ENCODE peak calls at places on chromosome 14, in six cellular contexts. C is IMR-90, A is mesendoderm, Z is neuronal stem cell, E is H1, T is mesenchymal stem cell. S is an unnamed sample.

GRCh38 chr14:35051796-35052195 is 5.7 kb downstream of the FAM177A1 start:
- DNase-seq in C (peak; percentile 24), A (no peak), Z (no peak), E (no peak), T (peak; percentile 30), S (no peak)

GRCh38 chr14:70320294-70320693 is 39.2 kb downstream of the COX16 start:
- DNase-seq in C (no peak), A (no peak), Z (no peak), E (no peak), T (no peak), S (no peak)

GRCh38 chr14:57755018-57755521 is 110.8 kb downstream of the SLC35F4 start:
- DNase-seq in C (no peak), A (peak; percentile 45), Z (no peak), E (no peak), T (no peak), S (no peak)

GRCh38 chr14:42541535-42542001 is 934.9 kb downstream of the LRFN5 start:
- DNase-seq in C (peak; percentile 69), A (no peak), Z (no peak), E (no peak), T (peak; percentile 52), S (no peak)

GRCh38 chr14:100490252-100490651 is 97.0 kb downstream of the BEGAIN start:
- DNase-seq in C (no peak), A (no peak), Z (no peak), E (no peak), T (no peak), S (no peak)

GRCh38 chr14:103239751-103240150 is 94.3 kb upstream of the EIF5 start:
- DNase-seq in C (no peak), A (no peak), Z (no peak), E (no peak), T (no peak), S (no peak)

GRCh38 chr14:97056086-97056485 is 258.9 kb downstream of the VRK1 start:
- DNase-seq in C (no peak), A (no peak), Z (no peak), E (no peak), T (no peak), S (no peak)

GRCh38 chr14:45085004-45085403 is 1.1 kb downstream of the PRPF39 start:
- DNase-seq in C (peak; percentile 46), A (no peak), Z (no peak), E (no peak), T (peak; percentile 85), S (no peak)

GRCh38 chr14:105107781-105108515 is 42.7 kb upstream of the GPR132 start:
- DNase-seq in C (no peak), A (no peak), Z (no peak), E (no peak), T (no peak), S (no peak)

GRCh38 chr14:94365624-94366023 is 22.8 kb downstream of the SERPINA1 start:
- DNase-seq in C (no peak), A (no peak), Z (no peak), E (no peak), T (no peak), S (no peak)

GRCh38 chr14:96940009-96940408 is 142.8 kb downstream of the VRK1 start:
- DNase-seq in C (no peak), A (peak; percentile 22), Z (no peak), E (no peak), T (no peak), S (no peak)

GRCh38 chr14:74255281-74255680 is 16.0 kb downstream of the VSX2 start:
- DNase-seq in C (no peak), A (no peak), Z (no peak), E (no peak), T (no peak), S (no peak)

DNA sequence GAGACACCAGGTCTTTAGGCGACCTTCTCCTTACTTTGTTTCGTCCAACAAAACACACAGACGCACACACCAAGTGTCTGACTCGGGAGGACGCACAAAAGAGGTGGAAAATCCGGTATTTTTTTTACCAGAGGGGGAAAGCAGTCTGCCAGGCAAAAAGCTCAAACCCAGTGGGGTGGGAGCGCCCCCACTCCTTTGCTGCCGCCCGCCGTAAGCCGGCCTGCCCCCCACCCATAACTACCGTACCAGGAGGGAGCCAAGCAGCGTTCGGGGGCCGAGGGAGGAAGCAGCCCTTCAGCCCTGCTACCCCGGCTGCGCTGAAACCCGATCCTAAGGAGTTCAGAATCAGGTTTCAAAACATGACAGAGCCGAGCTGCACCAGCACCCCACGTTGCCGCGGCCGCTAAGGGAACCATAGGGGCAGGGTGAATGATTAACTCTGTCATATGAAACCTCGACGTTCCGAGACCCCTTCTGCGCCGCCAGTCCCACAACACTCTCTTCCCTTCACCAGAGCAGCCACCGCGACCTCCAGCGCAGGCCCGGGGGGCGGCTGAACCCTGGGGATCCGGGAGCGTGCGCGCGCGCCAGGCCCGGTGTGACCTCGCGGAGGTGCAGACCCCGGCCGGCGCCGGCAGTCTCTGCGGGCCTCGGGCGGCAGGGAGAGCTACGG is 1.9 kb downstream of the SIX4 start:
- DNase-seq in C (peak; percentile 79), A (peak; percentile 82), Z (peak; percentile 72), E (no peak), T (peak; percentile 73), S (peak; percentile 72)
- H3K4ac ChIP-seq in C (peak overlapping the region; percentile 78), A (no peak overlapping the region), Z (no peak overlapping the region), E (peak overlapping the region; percentile 74), T (no peak overlapping the region), S (no peak overlapping the region)

GRCh38 chr14:89988787-89989186 is 33.1 kb downstream of the TDP1 start:
- DNase-seq in C (no peak), A (no peak), Z (no peak), E (no peak), T (no peak), S (no peak)

GRCh38 chr14:89990218-89990617 is 34.5 kb downstream of the TDP1 start:
- DNase-seq in C (no peak), A (no peak), Z (no peak), E (no peak), T (no peak), S (no peak)

GRCh38 chr14:89986475-89986874 is 30.7 kb downstream of the TDP1 start:
- DNase-seq in C (no peak), A (no peak), Z (no peak), E (no peak), T (no peak), S (no peak)

GRCh38 chr14:89992273-89992672 is 36.5 kb downstream of the TDP1 start:
- DNase-seq in C (no peak), A (no peak), Z (no peak), E (no peak), T (no peak), S (no peak)

DNA sequence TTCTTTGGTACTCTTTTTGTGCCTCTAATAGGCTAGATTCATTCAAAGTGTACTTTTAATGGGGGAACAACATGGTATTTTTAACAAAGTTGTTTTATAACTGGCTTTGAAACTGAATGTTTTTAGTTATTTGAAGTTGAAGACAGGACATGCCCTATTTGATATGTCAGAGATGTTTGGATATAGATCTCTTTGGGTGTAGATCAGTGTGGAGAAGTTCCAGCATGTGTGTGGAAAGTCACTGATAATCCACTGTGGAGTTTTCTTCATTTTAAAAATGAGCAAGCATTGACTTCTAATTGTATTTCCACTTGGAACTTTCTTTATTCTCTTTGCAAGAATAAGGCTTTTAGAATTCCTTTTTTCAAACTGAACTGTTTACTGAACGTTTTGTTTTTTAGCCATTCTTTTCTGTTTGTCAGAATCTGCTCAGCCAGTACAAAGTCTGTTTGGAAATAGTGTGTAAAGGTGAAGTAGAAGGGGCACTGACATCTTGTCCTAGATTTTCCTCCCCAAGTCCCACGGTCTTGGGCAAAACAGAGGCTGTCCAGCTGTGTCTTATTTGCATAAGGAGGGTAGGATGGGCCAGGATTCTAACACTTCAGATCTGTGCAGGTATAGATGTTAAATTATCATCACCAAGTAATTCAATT is 35.0 kb downstream of the TDP1 start:
- DNase-seq in C (no peak), A (no peak), Z (no peak), E (no peak), T (no peak), S (no peak)
- H3K9ac ChIP-seq in C (no peak overlapping the region), A (no peak overlapping the region), Z (no peak overlapping the region), E (no peak overlapping the region), T (no peak overlapping the region), S (no peak overlapping the region)

DNA sequence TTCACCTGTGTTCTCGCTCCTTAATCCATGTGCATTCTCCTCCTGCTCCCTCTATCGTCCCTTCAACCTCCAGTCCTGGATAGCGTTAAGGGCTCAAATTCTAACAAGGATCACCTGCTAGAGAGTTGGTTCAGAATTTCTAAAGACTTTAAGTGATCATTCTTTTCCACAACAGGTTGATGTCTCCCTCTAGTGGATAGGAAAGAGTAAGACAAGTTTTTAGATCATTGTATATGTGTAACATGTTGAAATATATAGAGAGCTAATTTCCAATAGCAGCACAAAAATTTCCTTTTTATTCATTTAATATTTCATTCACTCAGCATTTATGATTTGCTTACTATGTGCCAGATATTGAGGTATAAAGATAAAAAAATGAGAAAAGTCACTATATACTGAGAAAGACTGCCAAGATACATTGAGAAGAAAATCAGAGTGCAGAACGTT is 9.3 kb upstream of the ESR2 start:
- DNase-seq in C (peak; percentile 68), A (peak; percentile 85), Z (peak; percentile 61), E (peak; percentile 36), T (peak; percentile 77), S (peak; percentile 49)
- H2BK15ac ChIP-seq in C (no peak overlapping the region), A (no peak overlapping the region), Z (no peak overlapping the region), E (no peak overlapping the region), T (no peak overlapping the region), S (no peak overlapping the region)

GRCh38 chr14:22493143-22493542 is 95.9 kb downstream of the DAD1 start:
- DNase-seq in C (no peak), A (no peak), Z (no peak), E (no peak), T (no peak), S (no peak)

GRCh38 chr14:22491683-22492483 is 97.1 kb downstream of the DAD1 start:
- DNase-seq in C (no peak), A (no peak), Z (no peak), E (no peak), T (no peak), S (no peak)

GRCh38 chr14:22494486-22495135 is 94.4 kb downstream of the DAD1 start:
- DNase-seq in C (no peak), A (no peak), Z (no peak), E (no peak), T (no peak), S (no peak)

GRCh38 chr14:22492601-22493000 is 96.4 kb downstream of the DAD1 start:
- DNase-seq in C (no peak), A (no peak), Z (no peak), E (no peak), T (no peak), S (no peak)

DNA sequence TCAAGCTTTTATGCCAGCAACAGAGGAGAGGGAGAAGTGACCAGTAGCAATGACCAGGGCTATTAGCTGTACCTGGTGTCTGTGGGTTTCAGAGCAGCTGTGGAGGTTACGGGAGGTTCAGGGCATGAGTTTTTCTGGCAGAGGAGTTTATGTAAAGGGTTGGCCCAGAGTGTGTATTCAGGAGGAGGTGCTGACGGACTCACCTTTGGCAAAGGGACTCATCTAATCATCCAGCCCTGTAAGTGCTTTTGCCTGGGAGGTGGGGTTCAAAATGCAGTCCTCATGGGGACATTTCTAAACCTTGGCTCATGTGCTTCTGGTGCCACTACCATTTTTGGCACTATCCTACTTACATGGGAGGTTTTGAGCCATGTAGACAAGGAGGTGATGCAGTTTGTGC is 95.3 kb downstream of the DAD1 start:
- DNase-seq in C (no peak), A (no peak), Z (no peak), E (no peak), T (no peak), S (no peak)
- H3K4ac ChIP-seq in C (no peak overlapping the region), A (no peak overlapping the region), Z (no peak overlapping the region), E (no peak overlapping the region), T (no peak overlapping the region), S (no peak overlapping the region)